ENCODE peak calls at places on chromosomes 16 and 17, in five cellular contexts. G, N, C, V and A are unnamed samples.

GRCh38 chr16:86029131-86029741 is 130.3 kb downstream of the IRF8 start:
- DNase-seq in G (peak; percentile 64), N (no peak), C (peak; percentile 63), V (no peak), A (peak; percentile 38)

GRCh38 chr16:70476272-70477020 is 22.1 kb downstream of the FCSK start:
- DNase-seq in G (no peak), N (no peak), C (no peak), V (no peak), A (no peak)

GRCh38 chr16:70457446-70457845 is 3.1 kb downstream of the FCSK start:
- DNase-seq in G (no peak), N (no peak), C (no peak), V (no peak), A (no peak)

GRCh38 chr17:73609078-73609477 is 35.2 kb downstream of the SDK2 start:
- DNase-seq in G (no peak), N (no peak), C (no peak), V (no peak), A (no peak)

GRCh38 chr17:43846221-43846712 is 709 bp upstream of the CD300LG start:
- DNase-seq in G (peak; percentile 90), N (peak; percentile 68), C (peak; percentile 87), V (peak; percentile 85), A (peak; percentile 88)

GRCh38 chr16:85569615-85570212 is 43.4 kb upstream of the GSE1 start:
- DNase-seq in G (no peak), N (no peak), C (no peak), V (no peak), A (no peak)

GRCh38 chr17:40095944-40096791 is 4.2 kb downstream of the NR1D1 start:
- DNase-seq in G (peak; percentile 75), N (no peak), C (peak; percentile 70), V (peak; percentile 63), A (no peak)

GRCh38 chr17:63279498-63280230 is 166.4 kb downstream of the CYB561 start:
- DNase-seq in G (no peak), N (no peak), C (no peak), V (no peak), A (no peak)

GRCh38 chr17:17152385-17152784 is 53.7 kb downstream of the PLD6 start:
- DNase-seq in G (no peak), N (no peak), C (peak; percentile 67), V (peak; percentile 38), A (peak; percentile 71)

GRCh38 chr16:28051486-28051885 is 12.0 kb downstream of the GSG1L start:
- DNase-seq in G (no peak), N (no peak), C (no peak), V (no peak), A (no peak)

GRCh38 chr17:31089461-31089860 is 5.3 kb upstream of the NF1 start:
- DNase-seq in G (no peak), N (no peak), C (no peak), V (no peak), A (no peak)

GRCh38 chr16:17063156-17063555 is 407.6 kb downstream of the XYLT1 start:
- DNase-seq in G (no peak), N (no peak), C (no peak), V (no peak), A (no peak)

GRCh38 chr17:15452746-15453145 is 14.7 kb downstream of the CDRT4 start:
- DNase-seq in G (no peak), N (no peak), C (no peak), V (no peak), A (no peak)

GRCh38 chr16:57748596-57748995 is 13.0 kb downstream of the KATNB1 start:
- DNase-seq in G (no peak), N (no peak), C (no peak), V (no peak), A (no peak)

GRCh38 chr17:33385133-33385532 is 92.0 kb upstream of the ASIC2 start:
- DNase-seq in G (no peak), N (no peak), C (no peak), V (no peak), A (no peak)

GRCh38 chr17:33387406-33387805 is 94.3 kb upstream of the ASIC2 start:
- DNase-seq in G (no peak), N (no peak), C (no peak), V (no peak), A (no peak)

GRCh38 chr17:33389506-33390141 is 96.5 kb upstream of the ASIC2 start:
- DNase-seq in G (no peak), N (no peak), C (no peak), V (no peak), A (no peak)

GRCh38 chr17:33381201-33381600 is 88.1 kb upstream of the ASIC2 start:
- DNase-seq in G (peak; percentile 45), N (no peak), C (no peak), V (peak; percentile 25), A (no peak)

GRCh38 chr17:33385713-33386112 is 92.6 kb upstream of the ASIC2 start:
- DNase-seq in G (no peak), N (no peak), C (no peak), V (no peak), A (no peak)
- H3K4me3 ChIP-seq in G (no peak overlapping the region), N (no peak overlapping the region), C (no peak overlapping the region), V (no peak overlapping the region), A (no peak overlapping the region)

GRCh38 chr17:4501295-4501949 is 2.7 kb downstream of the SPNS2 start:
- DNase-seq in G (no peak), N (no peak), C (no peak), V (no peak), A (no peak)

GRCh38 chr17:4500188-4500565 is 1.5 kb downstream of the SPNS2 start:
- DNase-seq in G (no peak), N (no peak), C (no peak), V (no peak), A (no peak)

GRCh38 chr17:4503283-4504005 is 4.8 kb downstream of the SPNS2 start:
- DNase-seq in G (no peak), N (no peak), C (no peak), V (no peak), A (no peak)

GRCh38 chr17:4504188-4504587 is 5.5 kb downstream of the SPNS2 start:
- DNase-seq in G (no peak), N (no peak), C (no peak), V (no peak), A (no peak)

DNA sequence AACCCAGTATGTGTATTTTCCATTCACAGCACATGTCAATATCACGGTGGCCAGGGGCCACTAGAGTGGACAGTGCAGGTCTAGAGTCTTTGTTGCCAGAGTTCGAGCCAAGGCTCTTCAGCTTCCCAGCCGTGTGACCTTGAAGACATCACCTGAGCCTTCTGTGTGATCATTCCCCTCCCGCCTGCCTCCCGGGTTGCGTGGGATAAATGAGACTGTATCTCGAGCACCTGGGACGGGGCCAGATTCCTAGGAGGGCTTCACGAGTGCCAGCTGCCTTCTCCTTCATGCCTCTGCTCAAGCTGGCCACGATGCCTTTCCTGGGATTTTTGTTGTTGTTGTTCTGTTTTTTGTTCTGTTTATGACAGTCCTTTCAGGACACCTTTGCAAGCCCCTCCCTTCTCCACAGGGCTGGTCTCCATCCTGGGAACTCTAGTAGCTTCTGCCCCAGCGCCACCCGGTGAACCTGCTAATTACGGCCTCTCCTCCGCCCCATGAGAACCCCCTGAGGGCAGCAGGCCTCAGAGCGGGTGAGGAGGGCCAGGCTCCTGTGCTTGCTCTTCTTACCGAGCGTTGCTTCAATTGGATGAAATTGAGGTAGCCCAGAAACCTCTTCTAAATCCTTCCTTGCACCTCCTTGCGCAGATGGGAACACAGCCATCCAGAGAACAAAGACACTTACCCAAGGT is 3.9 kb downstream of the SPNS2 start:
- DNase-seq in G (no peak), N (no peak), C (no peak), V (no peak), A (no peak)
- H3K4me1 ChIP-seq in G (no peaks in the 10 kb centered on the region), N (peaks cover 28% of the 10 kb centered on the region), C (peaks cover 79% of the 10 kb centered on the region), V (no peaks in the 10 kb centered on the region), A (peaks cover 92% of the 10 kb centered on the region)

GRCh38 chr16:35744716-35745115 is 2285.3 kb downstream of the TP53TG3F start:
- DNase-seq in G (no peak), N (no peak), C (no peak), V (no peak), A (no peak)

GRCh38 chr16:35745821-35746248 is 2286.4 kb downstream of the TP53TG3F start:
- DNase-seq in G (no peak), N (no peak), C (no peak), V (no peak), A (no peak)

GRCh38 chr16:35746281-35746962 is 2287.0 kb downstream of the TP53TG3F start:
- DNase-seq in G (no peak), N (no peak), C (no peak), V (no peak), A (no peak)

GRCh38 chr16:35744084-35744483 is 2284.7 kb downstream of the TP53TG3F start:
- DNase-seq in G (no peak), N (no peak), C (no peak), V (no peak), A (no peak)

GRCh38 chr16:35745191-35745590 is 2285.8 kb downstream of the TP53TG3F start:
- DNase-seq in G (no peak), N (no peak), C (no peak), V (no peak), A (no peak)
- H3K9me3 ChIP-seq in G (peaks cover 2% of the 10 kb centered on the region), N (no peaks in the 10 kb centered on the region), C (no peaks in the 10 kb centered on the region), V (no peaks in the 10 kb centered on the region), A (peaks cover 7% of the 10 kb centered on the region)

GRCh38 chr16:71869089-71869488 is 14.9 kb downstream of the ZNF821 start:
- DNase-seq in G (no peak), N (no peak), C (no peak), V (no peak), A (no peak)

GRCh38 chr16:71878911-71879310 is 5.1 kb downstream of the ZNF821 start:
- DNase-seq in G (no peak), N (no peak), C (no peak), V (no peak), A (no peak)

GRCh38 chr16:71867934-71868333 is 16.0 kb downstream of the ZNF821 start:
- DNase-seq in G (no peak), N (no peak), C (no peak), V (no peak), A (no peak)

GRCh38 chr16:71870818-71871217 is 13.2 kb downstream of the ZNF821 start:
- DNase-seq in G (no peak), N (no peak), C (no peak), V (no peak), A (no peak)

GRCh38 chr16:71873199-71873598 is 10.8 kb downstream of the ZNF821 start:
- DNase-seq in G (no peak), N (no peak), C (no peak), V (no peak), A (no peak)
- H3K4me3 ChIP-seq in G (no peak overlapping the region), N (no peak overlapping the region), C (no peak overlapping the region), V (no peak overlapping the region), A (no peak overlapping the region)

GRCh38 chr17:72414967-72415853 is 294.4 kb downstream of the SOX9 start:
- DNase-seq in G (no peak), N (no peak), C (peak; percentile 8), V (no peak), A (no peak)
- H3K4me1 ChIP-seq in G (no peaks in the 10 kb centered on the region), N (peaks cover 36% of the 10 kb centered on the region), C (peaks cover 5% of the 10 kb centered on the region), V (no peaks in the 10 kb centered on the region), A (peaks cover 4% of the 10 kb centered on the region)